ENCODE peak calls at places on chromosomes 6 and 20, in nine cellular contexts. F is ovary, A is SK-N-MC, J is uterus, S is right cardiac atrium, G is brain microvascular endothelial cell, M is cardiac muscle cell, T is heart right ventricle, W is GM12878. R is an unnamed sample.

GRCh38 chr6:54516331-54516730 is 208.1 kb downstream of the TINAG start:
- DNase-seq in F (no peak), A (no peak), J (no peak), S (no peak), G (no peak), M (no peak), T (no peak), W (no peak), R (no peak)

GRCh38 chr6:158808918-158809678 is 10.1 kb downstream of the EZR start:
- DNase-seq in F (no peak), A (no peak), J (no peak), S (no peak), G (no peak), M (no peak), T (no peak), W (peak; percentile 80), R (no peak)

GRCh38 chr20:3970016-3970415 is 45.3 kb downstream of the RNF24 start:
- DNase-seq in F (no peak), A (no peak), J (no peak), S (no peak), G (no peak), M (no peak), T (no peak), W (no peak), R (no peak)

GRCh38 chr6:38703949-38704348 is 1.0 kb upstream of the GLO1 start:
- DNase-seq in F (no peak), A (no peak), J (no peak), S (no peak), G (no peak), M (no peak), T (no peak), W (no peak), R (no peak)

GRCh38 chr6:37456816-37457560 is 24.0 kb downstream of the CMTR1 start:
- DNase-seq in F (peak; percentile 49), A (no peak), J (no peak), S (peak; percentile 63), G (peak; percentile 40), M (peak; percentile 87), T (no peak), W (no peak), R (no peak)

GRCh38 chr6:139253656-139254055 is 38.1 kb downstream of the TXLNB start:
- DNase-seq in F (no peak), A (no peak), J (no peak), S (no peak), G (no peak), M (peak; percentile 34), T (no peak), W (no peak), R (no peak)

GRCh38 chr6:77466055-77467028 is 3.1 kb upstream of the HTR1B start:
- DNase-seq in F (no peak), A (no peak), J (peak; percentile 14), S (peak; percentile 45), G (peak; percentile 81), M (peak; percentile 82), T (no peak), W (no peak), R (no peak)

GRCh38 chr20:43183526-43183925 is 6.2 kb downstream of the PTPRT start:
- DNase-seq in F (no peak), A (no peak), J (no peak), S (no peak), G (no peak), M (no peak), T (no peak), W (no peak), R (no peak)

GRCh38 chr20:37295595-37295994 is 6.1 kb downstream of the MANBAL start:
- DNase-seq in F (no peak), A (no peak), J (no peak), S (no peak), G (no peak), M (no peak), T (no peak), W (no peak), R (no peak)

GRCh38 chr20:37296371-37296770 is 6.9 kb downstream of the MANBAL start:
- DNase-seq in F (no peak), A (no peak), J (no peak), S (no peak), G (no peak), M (no peak), T (no peak), W (no peak), R (no peak)

GRCh38 chr20:37295001-37295400 is 5.5 kb downstream of the MANBAL start:
- DNase-seq in F (no peak), A (no peak), J (peak; percentile 81), S (no peak), G (peak; percentile 98), M (peak; percentile 90), T (no peak), W (no peak), R (no peak)

GRCh38 chr20:37293301-37293943 is 4.0 kb downstream of the MANBAL start:
- DNase-seq in F (no peak), A (no peak), J (no peak), S (no peak), G (no peak), M (no peak), T (no peak), W (no peak), R (no peak)

DNA sequence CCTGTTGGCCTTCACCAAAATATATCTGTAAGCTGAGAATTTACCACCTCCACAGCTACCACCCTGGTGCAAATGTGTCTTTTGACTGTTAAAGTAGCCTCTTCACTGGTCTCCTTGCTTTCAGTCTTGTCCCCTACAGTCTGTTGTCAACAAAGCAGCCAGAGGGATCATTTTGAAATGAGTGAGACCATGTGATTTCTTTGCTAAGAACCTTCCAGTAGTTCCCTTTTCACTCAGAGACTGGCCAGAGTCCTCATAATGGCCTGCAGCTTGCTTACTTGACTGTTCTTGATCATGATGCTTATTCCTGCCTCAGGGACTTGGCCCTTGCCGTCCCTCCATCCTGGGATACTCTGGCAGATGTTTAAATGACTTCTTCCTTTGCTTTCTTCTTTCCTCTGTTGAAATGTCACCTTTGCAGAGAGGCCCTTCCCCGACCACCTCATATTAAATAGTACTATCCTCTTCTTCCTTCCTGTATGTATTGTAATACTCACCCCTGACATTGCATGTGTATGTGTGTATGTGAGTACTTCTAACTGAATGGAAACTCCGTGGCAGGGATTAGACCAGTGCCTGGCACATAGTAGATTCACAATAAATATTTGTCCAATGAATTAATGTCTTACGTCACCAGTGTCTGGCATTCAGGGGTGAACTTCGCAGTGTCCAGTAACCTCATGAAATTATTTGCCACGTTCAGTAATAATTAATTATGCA is 5.0 kb downstream of the MANBAL start:
- DNase-seq in F (no peak), A (no peak), J (no peak), S (no peak), G (peak; percentile 73), M (peak; percentile 41), T (no peak), W (no peak), R (no peak)
- H3K27ac ChIP-seq in F (no peak overlapping the region), A (no peak overlapping the region), J (peak overlapping the region; percentile 82), S (no peak overlapping the region), G (peak overlapping the region; percentile 91), M (no peak overlapping the region), T (no peak overlapping the region), W (peak overlapping the region; percentile 66), R (peak overlapping the region; percentile 4)

GRCh38 chr6:130696806-130697205 is 130.4 kb upstream of the SMLR1 start:
- DNase-seq in F (no peak), A (no peak), J (no peak), S (no peak), G (peak; percentile 17), M (no peak), T (no peak), W (no peak), R (no peak)

GRCh38 chr6:130700397-130700796 is 126.8 kb upstream of the SMLR1 start:
- DNase-seq in F (no peak), A (no peak), J (no peak), S (no peak), G (no peak), M (no peak), T (no peak), W (no peak), R (no peak)

GRCh38 chr6:130693944-130694343 is 133.3 kb upstream of the SMLR1 start:
- DNase-seq in F (no peak), A (no peak), J (no peak), S (no peak), G (no peak), M (no peak), T (no peak), W (no peak), R (no peak)

GRCh38 chr6:130694617-130695016 is 132.6 kb upstream of the SMLR1 start:
- DNase-seq in F (no peak), A (no peak), J (no peak), S (no peak), G (no peak), M (no peak), T (no peak), W (no peak), R (no peak)

DNA sequence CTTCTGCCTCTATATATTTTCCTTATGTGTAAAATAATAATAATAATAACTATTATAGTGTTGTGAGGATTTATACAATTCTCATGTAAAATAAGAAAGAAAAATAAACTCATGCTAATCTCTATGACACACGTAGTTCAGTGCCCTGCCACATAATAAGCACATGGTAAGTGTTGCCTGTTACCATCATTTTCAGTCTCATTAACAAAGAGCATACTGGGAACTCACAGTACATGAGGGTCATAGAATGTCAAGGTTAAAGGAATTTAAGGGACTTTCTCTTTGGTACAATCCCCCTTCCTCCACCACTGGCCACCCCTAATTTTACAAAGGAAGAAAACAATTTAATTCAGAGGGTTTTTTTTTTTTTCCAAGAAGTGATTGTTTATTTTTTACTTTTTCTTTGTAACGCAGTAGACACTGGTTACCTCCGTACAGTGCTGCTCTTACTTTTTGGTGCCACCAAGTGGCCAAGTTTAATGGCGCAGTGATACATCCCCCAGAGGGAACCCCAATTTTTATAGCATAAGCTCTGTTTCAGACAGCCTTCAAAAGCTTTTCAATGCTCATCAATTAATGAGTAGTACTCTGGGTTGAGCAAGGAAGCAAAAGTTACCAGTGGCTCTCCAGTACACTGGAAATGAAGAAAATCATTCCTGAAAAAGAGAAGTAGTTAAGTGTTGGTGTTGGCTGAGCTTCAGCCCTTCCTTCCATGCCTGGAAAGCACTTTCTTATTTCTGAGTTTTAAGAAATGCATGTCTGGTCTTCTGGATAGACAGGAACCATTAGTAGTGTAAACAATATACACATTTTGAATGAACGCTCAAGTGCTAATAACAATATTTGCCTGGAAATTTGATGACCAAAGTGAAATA is 129.3 kb upstream of the SMLR1 start:
- DNase-seq in F (peak; percentile 61), A (peak; percentile 26), J (peak; percentile 57), S (peak; percentile 23), G (peak; percentile 73), M (peak; percentile 70), T (no peak), W (peak; percentile 28), R (peak; percentile 46)
- H3K4me3 ChIP-seq in F (no peak overlapping the region), A (peak overlapping the region; percentile 48), J (no peak overlapping the region), S (no peak overlapping the region), G (no peak overlapping the region), M (no peak overlapping the region), T (no peak overlapping the region), W (no peak overlapping the region), R (no peak overlapping the region)

DNA sequence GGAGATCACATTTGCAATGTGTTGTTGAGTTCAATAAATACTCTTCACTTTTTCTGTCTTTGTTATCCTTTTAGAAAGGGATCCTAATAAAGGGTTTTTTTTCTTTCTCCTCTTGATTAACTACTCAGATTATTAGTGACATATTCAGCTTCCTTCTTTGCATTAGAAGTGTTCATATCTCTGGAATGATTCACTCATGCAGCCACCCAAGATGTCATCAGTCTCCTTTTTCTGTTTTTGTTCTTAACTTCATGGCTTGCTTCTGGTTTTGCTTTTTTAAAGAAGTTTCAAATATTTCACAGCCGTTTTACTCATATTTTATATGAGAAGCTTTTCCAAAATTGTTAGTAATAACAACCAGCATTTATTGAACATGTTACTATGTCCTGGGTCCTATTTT is 187.6 kb downstream of the TMEM242 start:
- DNase-seq in F (no peak), A (no peak), J (no peak), S (no peak), G (peak; percentile 27), M (no peak), T (no peak), W (no peak), R (no peak)
- H3K27ac ChIP-seq in F (no peak overlapping the region), A (no peak overlapping the region), J (no peak overlapping the region), S (no peak overlapping the region), G (peak overlapping the region; percentile 16), M (no peak overlapping the region), T (no peak overlapping the region), W (no peak overlapping the region), R (no peak overlapping the region)

GRCh38 chr6:8103726-8104125 is 1.4 kb upstream of the EEF1E1 start:
- DNase-seq in F (no peak), A (no peak), J (no peak), S (no peak), G (no peak), M (no peak), T (no peak), W (no peak), R (no peak)

GRCh38 chr6:8102122-8102958 is at the start of gene EEF1E1:
- DNase-seq in F (peak; percentile 94), A (peak; percentile 66), J (peak; percentile 93), S (peak; percentile 93), G (peak; percentile 94), M (peak; percentile 95), T (peak; percentile 94), W (peak; percentile 77), R (peak; percentile 97)

DNA sequence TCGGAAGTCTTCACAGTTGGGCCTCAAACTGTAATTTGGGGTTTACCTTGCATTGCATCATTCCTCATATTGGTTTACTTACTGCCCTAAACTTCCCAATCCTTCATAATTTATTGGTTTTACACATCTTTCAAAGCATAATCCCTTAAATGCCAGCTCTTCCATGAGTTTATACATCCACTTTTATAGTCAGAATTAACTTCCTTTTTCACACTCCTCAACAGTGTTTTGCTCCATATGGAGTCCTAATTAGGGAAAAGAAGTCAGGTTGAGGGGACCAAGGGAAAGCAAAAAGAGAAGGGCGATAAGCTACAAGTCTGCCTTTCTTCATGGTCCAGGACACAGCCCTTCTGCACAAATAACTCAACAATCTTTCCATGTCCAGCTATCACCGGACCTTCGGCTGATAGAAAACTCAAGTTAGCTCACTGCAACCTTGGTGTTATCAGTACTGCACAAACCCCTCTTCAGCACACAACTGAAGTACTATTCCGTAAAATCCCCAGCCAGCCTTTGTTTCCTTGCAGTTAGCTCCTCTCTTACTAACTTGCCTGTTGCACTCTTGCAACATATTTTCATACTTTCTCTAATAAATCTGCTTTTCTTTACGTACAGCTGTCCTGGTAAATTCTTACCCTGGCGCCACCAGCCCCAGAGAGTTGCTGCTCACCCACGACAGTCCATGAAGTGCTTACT is 2.0 kb downstream of the EEF1E1 start:
- DNase-seq in F (no peak), A (no peak), J (no peak), S (no peak), G (no peak), M (no peak), T (no peak), W (no peak), R (no peak)
- H3K4me3 ChIP-seq in F (no peak overlapping the region), A (peak overlapping the region; percentile 56), J (no peak overlapping the region), S (no peak overlapping the region), G (no peak overlapping the region), M (no peak overlapping the region), T (no peak overlapping the region), W (peak overlapping the region; percentile 54), R (no peak overlapping the region)